ENCODE peak calls at places on chromosomes 6 and 20, in ten cellular contexts. J, O, M, T, H, X, R, V, E and N are unnamed samples.

GRCh38 chr6:7559196-7559595 is 17.7 kb downstream of the DSP start:
- DNase-seq in J (no peak), O (no peak), M (no peak), T (no peak), H (no peak), X (no peak), R (no peak), V (no peak), E (no peak), N (no peak)

GRCh38 chr6:93624408-93624807 is 205.0 kb upstream of the EPHA7 start:
- DNase-seq in J (no peak), O (no peak), M (no peak), T (no peak), H (no peak), X (no peak), R (no peak), V (no peak), E (no peak), N (peak)

GRCh38 chr6:158506577-158506976 is 53.3 kb upstream of the TMEM181 start:
- DNase-seq in J (no peak), O (no peak), M (peak), T (no peak), H (no peak), X (no peak), R (no peak), V (no peak), E (peak), N (peak)

GRCh38 chr6:156976144-156977088 is 199.2 kb downstream of the ARID1B start:
- DNase-seq in J (no peak), O (peak), M (no peak), T (peak), H (no peak), X (no peak), R (peak), V (peak), E (no peak), N (no peak)

GRCh38 chr6:49409951-49410542 is 53.0 kb downstream of the MMUT start:
- DNase-seq in J (peak), O (peak), M (peak), T (peak), H (peak), X (peak), R (peak), V (peak), E (peak), N (peak)

GRCh38 chr6:22030730-22031619 is 265.9 kb downstream of the PRL start:
- DNase-seq in J (no peak), O (no peak), M (no peak), T (no peak), H (no peak), X (no peak), R (no peak), V (no peak), E (no peak), N (peak)

GRCh38 chr20:25281541-25281991 is 33.7 kb downstream of the PYGB start:
- DNase-seq in J (no peak), O (peak), M (no peak), T (no peak), H (no peak), X (peak), R (no peak), V (peak), E (no peak), N (no peak)

GRCh38 chr6:42279966-42280629 is 62.4 kb upstream of the MRPS10 start:
- DNase-seq in J (peak), O (no peak), M (peak), T (peak), H (peak), X (no peak), R (peak), V (no peak), E (no peak), N (peak)

GRCh38 chr6:112027942-112028674 is 25.8 kb upstream of the CCN6 start:
- DNase-seq in J (peak), O (peak), M (peak), T (peak), H (no peak), X (no peak), R (peak), V (peak), E (no peak), N (peak)

GRCh38 chr6:5730586-5731263 is 276.0 kb downstream of the NRN1 start:
- DNase-seq in J (peak), O (no peak), M (no peak), T (peak), H (no peak), X (no peak), R (peak), V (no peak), E (no peak), N (peak)

DNA sequence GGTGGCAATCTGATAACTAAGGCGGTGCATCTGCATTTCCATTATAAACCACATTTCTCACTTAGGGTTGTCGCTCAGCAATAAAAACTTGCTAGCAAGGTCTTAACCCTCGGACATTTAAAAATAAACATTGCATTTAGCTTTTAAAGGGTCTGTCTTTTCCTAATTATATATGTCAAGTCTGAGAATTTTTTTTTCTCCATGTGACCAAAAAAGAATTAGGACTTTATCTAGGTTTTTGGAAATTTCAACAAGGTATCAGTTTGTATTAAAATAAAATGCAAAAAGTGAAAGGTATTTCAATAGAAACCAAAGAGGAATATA is 198.1 kb downstream of the FOXA2 start:
- DNase-seq in J (no peak), O (no peak), M (no peak), T (no peak), H (no peak), X (no peak), R (no peak), V (no peak), E (no peak), N (no peak)
- TF ChIP-seq CTCF in J (no peak), O (no peak), M (no peak), T (no peak), H (no peak), X (no peak), R (no peak), V (peak), E (no peak), N (no peak)

GRCh38 chr6:80548496-80548895 is 442.0 kb downstream of the BCKDHB start:
- DNase-seq in J (peak), O (no peak), M (no peak), T (peak), H (no peak), X (no peak), R (peak), V (no peak), E (no peak), N (peak)
- H3K4me3 ChIP-seq in J (peak), O (no peak), M (no peak), T (peak), H (no peak), X (no peak), R (no peak), V (no peak), E (no peak), N (no peak)

GRCh38 chr6:99152345-99152643 is 197.2 kb downstream of the FAXC start:
- DNase-seq in J (no peak), O (no peak), M (no peak), T (no peak), H (no peak), X (no peak), R (no peak), V (no peak), E (no peak), N (no peak)
- TF ChIP-seq CTCF in J (no peak), O (no peak), M (no peak), T (no peak), H (no peak), X (no peak), R (no peak), V (peak), E (no peak), N (no peak)

GRCh38 chr6:108363756-108364356 is 69.0 kb downstream of the AFG1L start:
- DNase-seq in J (no peak), O (peak), M (no peak), T (no peak), H (no peak), X (no peak), R (no peak), V (no peak), E (no peak), N (no peak)
- H3K4me3 ChIP-seq in J (no peak), O (no peak), M (no peak), T (no peak), H (no peak), X (no peak), R (no peak), V (no peak), E (no peak), N (no peak)

DNA sequence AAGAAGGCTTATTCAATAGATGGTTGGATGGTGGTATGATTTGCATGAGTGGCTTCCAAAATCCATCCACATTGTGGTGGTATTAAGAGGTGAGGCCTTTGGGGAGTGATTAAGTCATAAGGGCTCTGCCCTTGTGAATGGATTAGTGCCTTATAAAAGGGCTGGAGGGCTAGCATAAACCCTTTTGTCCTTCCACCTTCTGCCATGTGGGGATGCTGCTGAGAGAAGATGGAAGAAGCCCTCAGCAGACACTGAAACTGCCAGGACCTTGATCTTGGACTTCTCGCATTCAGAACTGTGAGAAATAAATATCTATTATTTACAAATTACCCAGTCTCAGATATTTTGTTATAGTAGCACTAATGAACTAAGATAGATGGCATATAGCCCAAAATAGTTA is 27.8 kb upstream of the SRPK1 start:
- DNase-seq in J (peak), O (peak), M (peak), T (no peak), H (no peak), X (no peak), R (peak), V (peak), E (no peak), N (peak)
- TF ChIP-seq CTCF in J (peak), O (peak), M (peak), T (peak), H (no peak), X (no peak), R (peak), V (peak), E (no peak), N (peak)